ENCODE peak calls at places on chromosomes 5 and 9, in nine cellular contexts. U, F, H, V, X, K, Q, R and M are unnamed samples.

GRCh38 chr9:24479266-24479665 is 66.4 kb downstream of the IZUMO3 start:
- DNase-seq in U (no peak), F (no peak), H (no peak), V (no peak), X (no peak), K (no peak), Q (no peak), R (peak), M (no peak)

GRCh38 chr5:95924720-95925119 is 36.9 kb downstream of the ELL2 start:
- DNase-seq in U (no peak), F (peak), H (no peak), V (peak), X (no peak), K (no peak), Q (no peak), R (peak), M (no peak)

GRCh38 chr5:111135406-111135805 is 43.3 kb downstream of the WDR36 start:
- DNase-seq in U (no peak), F (no peak), H (no peak), V (no peak), X (no peak), K (no peak), Q (no peak), R (no peak), M (no peak)

GRCh38 chr5:146185161-146185560 is 2.7 kb upstream of the LARS1 start:
- DNase-seq in U (no peak), F (no peak), H (no peak), V (no peak), X (no peak), K (no peak), Q (no peak), R (no peak), M (no peak)

GRCh38 chr9:88782931-88783451 is 208.3 kb upstream of the S1PR3 start:
- DNase-seq in U (no peak), F (no peak), H (no peak), V (no peak), X (no peak), K (no peak), Q (no peak), R (no peak), M (no peak)

GRCh38 chr9:110007477-110008270 is 200.3 kb downstream of the C9orf152 start:
- DNase-seq in U (no peak), F (no peak), H (no peak), V (no peak), X (no peak), K (no peak), Q (no peak), R (peak), M (no peak)

GRCh38 chr5:125011982-125012381 is 265.5 kb upstream of the ZNF608 start:
- DNase-seq in U (no peak), F (no peak), H (no peak), V (no peak), X (no peak), K (no peak), Q (no peak), R (no peak), M (no peak)

GRCh38 chr9:83656032-83656680 is 33.2 kb downstream of the IDNK start:
- DNase-seq in U (no peak), F (no peak), H (no peak), V (no peak), X (no peak), K (no peak), Q (no peak), R (no peak), M (no peak)

GRCh38 chr5:10265245-10266109 is 15.4 kb downstream of the CCT5 start:
- DNase-seq in U (no peak), F (no peak), H (no peak), V (no peak), X (no peak), K (no peak), Q (no peak), R (no peak), M (no peak)

GRCh38 chr5:14528926-14529325 is 52.7 kb upstream of the OTULINL start:
- DNase-seq in U (no peak), F (no peak), H (no peak), V (no peak), X (no peak), K (no peak), Q (no peak), R (no peak), M (no peak)

DNA sequence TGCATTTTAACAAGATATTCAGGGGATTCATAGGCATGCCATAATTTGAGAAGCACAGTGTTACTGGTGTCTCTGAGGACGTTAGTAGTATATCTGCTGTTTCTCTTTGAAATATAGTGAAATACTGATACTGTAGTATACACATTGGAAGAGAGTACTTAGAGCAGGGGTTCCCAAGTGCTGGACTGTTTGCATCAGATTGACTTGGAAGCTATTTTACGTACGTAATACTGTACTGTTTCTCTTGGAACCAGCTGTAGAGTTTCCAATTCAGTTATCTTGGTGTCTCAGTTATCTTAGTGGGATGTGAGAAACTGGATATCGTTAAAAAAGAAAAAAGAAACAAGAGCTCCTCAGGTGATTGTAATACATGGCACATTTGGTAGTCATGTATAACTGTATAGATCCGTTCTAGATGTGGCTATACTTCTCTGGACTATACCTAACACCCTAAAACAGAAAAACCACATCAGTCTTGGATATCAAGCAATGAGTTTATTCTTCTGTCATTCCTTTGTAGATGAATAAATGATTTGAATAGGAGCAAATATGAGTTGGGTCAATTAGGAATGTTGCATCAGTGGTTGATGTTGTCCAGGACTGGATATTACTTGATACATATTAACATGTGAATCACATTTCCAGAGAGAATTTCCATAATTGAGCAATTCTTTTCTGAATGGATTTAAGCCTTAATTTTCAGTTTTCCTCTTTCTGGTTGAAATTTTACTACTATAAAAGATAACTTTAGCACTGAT is 33.4 kb downstream of the PRRC1 start:
- DNase-seq in U (no peak), F (no peak), H (no peak), V (no peak), X (no peak), K (no peak), Q (no peak), R (no peak), M (no peak)
- H3K4me3 ChIP-seq in U (no peak), F (no peak), H (no peak), V (no peak), X (no peak), K (no peak), Q (no peak), R (no peak), M (no peak)

GRCh38 chr9:69324549-69325401 is at the start of gene ENTREP1:
- DNase-seq in U (no peak), F (peak), H (no peak), V (no peak), X (peak), K (peak), Q (peak), R (peak), M (no peak)
- TF ChIP-seq CTCF in U (peak), F (no peak), H (no peak), V (no peak), X (peak), K (no peak), Q (peak), R (no peak), M (no peak)

DNA sequence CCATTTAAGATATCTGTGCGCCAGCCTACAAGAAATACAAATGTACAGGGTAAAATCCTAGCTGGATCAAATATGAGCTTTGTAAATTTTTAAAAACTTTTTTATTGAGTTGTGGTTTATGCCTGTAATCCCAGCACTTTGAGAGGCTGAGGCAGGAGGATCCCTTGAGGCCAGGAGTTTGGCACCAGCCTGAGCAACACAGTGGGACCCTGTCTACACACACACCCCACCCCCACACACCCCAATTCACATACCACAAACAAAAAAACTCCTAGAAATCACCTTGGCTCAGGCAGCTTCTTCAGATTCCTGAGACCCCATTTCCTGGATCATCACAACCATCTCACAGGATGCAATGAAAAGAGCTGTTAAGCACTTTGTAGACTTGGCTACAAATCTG is 46.4 kb downstream of the CDK7 start:
- DNase-seq in U (no peak), F (no peak), H (no peak), V (no peak), X (no peak), K (no peak), Q (no peak), R (no peak), M (no peak)
- H3K4me3 ChIP-seq in U (no peak), F (no peak), H (no peak), V (no peak), X (no peak), K (no peak), Q (no peak), R (no peak), M (no peak)

GRCh38 chr5:148205865-148206264 is 3.0 kb downstream of the SPINK6 start:
- DNase-seq in U (no peak), F (no peak), H (no peak), V (no peak), X (no peak), K (no peak), Q (no peak), R (no peak), M (no peak)
- TF ChIP-seq CTCF in U (no peak), F (no peak), H (no peak), V (no peak), X (no peak), K (no peak), Q (no peak), R (no peak), M (no peak)

DNA sequence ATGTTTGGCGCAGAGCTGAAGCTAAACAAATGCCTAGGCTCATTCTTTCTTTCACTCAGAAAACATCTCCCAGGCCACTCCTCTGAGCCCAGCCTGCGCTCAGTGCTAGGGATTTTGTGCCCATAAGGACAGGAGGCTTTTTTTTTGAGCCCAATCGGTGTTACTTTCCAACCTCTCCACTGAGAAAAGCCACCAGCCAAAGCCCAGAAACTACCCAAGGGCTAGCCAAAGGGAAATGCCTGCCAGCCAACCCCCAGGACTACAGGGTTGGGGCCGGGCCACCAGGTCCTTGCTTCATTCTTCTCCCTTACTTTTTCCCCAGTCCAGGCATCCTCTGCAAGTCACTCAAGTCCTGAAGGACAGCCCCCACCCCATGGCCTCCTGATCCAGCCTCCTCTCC is 134.7 kb downstream of the PAX5 start:
- DNase-seq in U (no peak), F (no peak), H (no peak), V (no peak), X (peak), K (no peak), Q (no peak), R (no peak), M (no peak)
- H3K4me3 ChIP-seq in U (no peak), F (no peak), H (no peak), V (no peak), X (no peak), K (no peak), Q (no peak), R (no peak), M (no peak)

GRCh38 chr5:120817044-120817985 is 353.2 kb downstream of the PRR16 start:
- DNase-seq in U (no peak), F (no peak), H (no peak), V (no peak), X (no peak), K (no peak), Q (no peak), R (peak), M (peak)
- TF ChIP-seq CTCF in U (peak), F (peak), H (peak), V (peak), X (no peak), K (no peak), Q (no peak), R (peak), M (peak)

DNA sequence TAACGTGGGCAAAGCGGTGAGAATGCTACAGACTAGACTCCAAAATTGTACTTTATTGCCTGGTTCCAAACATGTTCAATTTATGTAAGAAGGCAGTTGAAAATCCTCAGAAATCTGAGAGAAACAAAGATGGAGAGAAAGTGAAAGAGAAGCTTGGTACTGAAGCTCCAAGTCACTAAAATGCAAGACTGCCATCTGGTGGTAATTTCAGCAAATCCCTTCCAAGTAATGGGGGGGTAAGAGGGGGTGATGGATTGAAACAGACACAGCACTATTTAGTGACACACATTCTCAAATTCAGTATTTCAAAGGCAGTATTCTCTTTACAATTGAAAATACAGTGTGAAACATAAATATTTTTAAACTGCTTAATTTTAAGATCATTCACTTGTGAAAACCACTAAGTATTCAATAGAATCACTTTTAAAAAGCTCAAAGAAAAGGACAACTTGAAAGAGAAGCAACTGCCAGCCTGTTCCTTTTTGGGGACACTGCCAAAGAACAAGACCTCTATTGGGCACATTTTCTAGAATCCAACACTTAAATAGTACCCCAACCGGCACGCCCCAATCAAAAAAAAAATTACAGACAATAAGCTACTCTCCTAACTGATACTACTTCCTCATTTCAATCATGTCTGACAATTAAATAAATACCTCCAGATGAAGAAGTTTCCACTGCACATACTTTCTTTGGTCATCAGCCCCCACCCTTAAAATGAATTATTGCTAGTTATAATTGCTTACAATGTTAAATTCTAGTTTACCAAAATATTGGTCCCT is 131.5 kb downstream of the AGTPBP1 start:
- DNase-seq in U (peak), F (peak), H (peak), V (peak), X (no peak), K (no peak), Q (no peak), R (peak), M (peak)
- H3K4me3 ChIP-seq in U (peak), F (no peak), H (peak), V (peak), X (no peak), K (no peak), Q (peak), R (peak), M (peak)